ENCODE peak calls at places on chromosomes 7 and 10, in five cellular contexts. M, B, R, W and X are unnamed samples.
A peak's percentile ranks its signal among the peaks of the same experiment; 100 is the strongest.

GRCh38 chr7:125423444-125424155 is 494.0 kb upstream of the POT1 start:
- DNase-seq in M (no peak), B (no peak), R (no peak), W (no peak), X (no peak)

GRCh38 chr10:73810735-73811465 is 498 bp downstream of the NDST2 start:
- DNase-seq in M (no peak), B (no peak), R (peak; percentile 76), W (no peak), X (no peak)

GRCh38 chr10:60236869-60237524 is 152.7 kb downstream of the ANK3 start:
- DNase-seq in M (no peak), B (peak; percentile 74), R (peak; percentile 86), W (no peak), X (no peak)

GRCh38 chr7:945556-946255 is 8.8 kb downstream of the ADAP1 start:
- DNase-seq in M (no peak), B (peak; percentile 60), R (peak; percentile 94), W (no peak), X (peak; percentile 78)

GRCh38 chr10:21495002-21495685 is 30.3 kb downstream of the SKIDA1 start:
- DNase-seq in M (peak; percentile 26), B (no peak), R (no peak), W (no peak), X (no peak)

GRCh38 chr7:147245274-147245673 is 1128.7 kb downstream of the CNTNAP2 start:
- DNase-seq in M (peak; percentile 24), B (no peak), R (peak; percentile 46), W (no peak), X (peak; percentile 47)

GRCh38 chr7:130822642-130823041 is 88.6 kb upstream of the KLF14 start:
- DNase-seq in M (peak; percentile 19), B (no peak), R (no peak), W (no peak), X (no peak)

GRCh38 chr10:70820976-70821750 is 5.4 kb downstream of the SGPL1 start:
- DNase-seq in M (peak; percentile 39), B (no peak), R (no peak), W (no peak), X (no peak)

GRCh38 chr7:3760696-3761095 is 459.6 kb downstream of the SDK1 start:
- DNase-seq in M (peak; percentile 16), B (no peak), R (no peak), W (no peak), X (no peak)

GRCh38 chr10:20776384-20776783 is 120.7 kb downstream of the NEBL start:
- DNase-seq in M (no peak), B (no peak), R (no peak), W (no peak), X (no peak)

GRCh38 chr10:95637140-95637539 is 19.4 kb downstream of the ALDH18A1 start:
- DNase-seq in M (no peak), B (no peak), R (no peak), W (no peak), X (no peak)

GRCh38 chr10:59234194-59234593 is 57.8 kb downstream of the PHYHIPL start:
- DNase-seq in M (peak; percentile 33), B (no peak), R (no peak), W (no peak), X (no peak)

GRCh38 chr10:106680061-106680460 is 484.4 kb downstream of the SORCS1 start:
- DNase-seq in M (no peak), B (no peak), R (no peak), W (no peak), X (no peak)

GRCh38 chr7:43592321-43592720 is 9.4 kb downstream of the STK17A start:
- DNase-seq in M (no peak), B (no peak), R (no peak), W (no peak), X (no peak)

GRCh38 chr7:604038-604883 is 84.6 kb upstream of the PDGFA start:
- DNase-seq in M (peak; percentile 54), B (peak; percentile 84), R (peak; percentile 94), W (peak; percentile 87), X (no peak)

GRCh38 chr10:30701471-30702173 is 72.1 kb upstream of the LYZL2 start:
- DNase-seq in M (peak; percentile 75), B (no peak), R (peak; percentile 89), W (no peak), X (no peak)

GRCh38 chr10:118850418-118851061 is 95.8 kb upstream of the CACUL1 start:
- DNase-seq in M (peak; percentile 36), B (no peak), R (peak; percentile 84), W (no peak), X (peak; percentile 57)

GRCh38 chr7:22173884-22174573 is 182.9 kb downstream of the RAPGEF5 start:
- DNase-seq in M (no peak), B (no peak), R (no peak), W (no peak), X (no peak)

GRCh38 chr10:79331709-79332108 is 15.6 kb upstream of the PPIF start:
- DNase-seq in M (peak; percentile 97), B (no peak), R (no peak), W (no peak), X (no peak)

GRCh38 chr10:112963835-112964234 is 13.8 kb downstream of the TCF7L2 start:
- DNase-seq in M (peak; percentile 40), B (peak; percentile 54), R (no peak), W (no peak), X (no peak)

GRCh38 chr10:84902549-84902948 is 574.2 kb downstream of the CCSER2 start:
- DNase-seq in M (no peak), B (no peak), R (no peak), W (no peak), X (no peak)

GRCh38 chr10:84907461-84908010 is 579.1 kb downstream of the CCSER2 start:
- DNase-seq in M (no peak), B (no peak), R (no peak), W (no peak), X (no peak)

GRCh38 chr10:84903320-84903719 is 574.9 kb downstream of the CCSER2 start:
- DNase-seq in M (no peak), B (no peak), R (no peak), W (no peak), X (no peak)

GRCh38 chr10:84908491-84908890 is 580.1 kb downstream of the CCSER2 start:
- DNase-seq in M (no peak), B (no peak), R (no peak), W (no peak), X (no peak)
- H3K4me3 ChIP-seq in M (no peak overlapping the region), B (no peak overlapping the region), R (no peak overlapping the region), W (no peak overlapping the region), X (no peak overlapping the region)

GRCh38 chr10:100567249-100567648 is 31.5 kb downstream of the HIF1AN start:
- DNase-seq in M (no peak), B (no peak), R (peak; percentile 37), W (no peak), X (no peak)

GRCh38 chr10:100567826-100568225 is 32.1 kb downstream of the HIF1AN start:
- DNase-seq in M (no peak), B (no peak), R (peak; percentile 18), W (no peak), X (no peak)

GRCh38 chr10:100562806-100563293 is 27.1 kb downstream of the HIF1AN start:
- DNase-seq in M (peak; percentile 37), B (no peak), R (no peak), W (no peak), X (peak; percentile 43)

GRCh38 chr10:100566561-100566960 is 30.8 kb downstream of the HIF1AN start:
- DNase-seq in M (no peak), B (no peak), R (peak; percentile 26), W (no peak), X (no peak)

GRCh38 chr10:100565206-100565985 is 29.7 kb downstream of the HIF1AN start:
- DNase-seq in M (no peak), B (no peak), R (peak; percentile 34), W (no peak), X (no peak)
- H3K27me3 ChIP-seq in M (peaks cover 62% of the 10 kb centered on the region), B (peaks cover 74% of the 10 kb centered on the region), R (peaks cover 8% of the 10 kb centered on the region), W (peaks cover 96% of the 10 kb centered on the region), X (no peaks in the 10 kb centered on the region)

GRCh38 chr10:78035437-78035836 is 1.8 kb downstream of the RPS24 start:
- DNase-seq in M (no peak), B (no peak), R (no peak), W (no peak), X (no peak)

GRCh38 chr10:78035933-78036583 is 2.4 kb downstream of the RPS24 start:
- DNase-seq in M (no peak), B (no peak), R (no peak), W (no peak), X (no peak)

GRCh38 chr10:78033623-78034470 is at the start of gene RPS24:
- DNase-seq in M (peak; percentile 98), B (peak; percentile 98), R (peak; percentile 98), W (peak; percentile 97), X (peak; percentile 95)

GRCh38 chr10:78038105-78038504 is 4.4 kb downstream of the RPS24 start:
- DNase-seq in M (peak; percentile 54), B (no peak), R (no peak), W (no peak), X (no peak)

GRCh38 chr10:78035025-78035424 is 1.4 kb downstream of the RPS24 start:
- DNase-seq in M (peak; percentile 28), B (no peak), R (no peak), W (no peak), X (no peak)
- H3K27ac ChIP-seq in M (no peak overlapping the region), B (peak overlapping the region; percentile 84), R (no peak overlapping the region), W (no peak overlapping the region), X (no peak overlapping the region)

GRCh38 chr10:99920901-99921300 is 88.8 kb downstream of the DNMBP start:
- DNase-seq in M (peak; percentile 64), B (no peak), R (no peak), W (no peak), X (no peak)

GRCh38 chr10:99916776-99917175 is 93.0 kb downstream of the DNMBP start:
- DNase-seq in M (no peak), B (no peak), R (no peak), W (no peak), X (no peak)

GRCh38 chr10:99920486-99920885 is 89.3 kb downstream of the DNMBP start:
- DNase-seq in M (no peak), B (no peak), R (peak; percentile 77), W (no peak), X (no peak)

GRCh38 chr10:99915414-99915813 is 94.3 kb downstream of the DNMBP start:
- DNase-seq in M (no peak), B (no peak), R (no peak), W (no peak), X (no peak)

DNA sequence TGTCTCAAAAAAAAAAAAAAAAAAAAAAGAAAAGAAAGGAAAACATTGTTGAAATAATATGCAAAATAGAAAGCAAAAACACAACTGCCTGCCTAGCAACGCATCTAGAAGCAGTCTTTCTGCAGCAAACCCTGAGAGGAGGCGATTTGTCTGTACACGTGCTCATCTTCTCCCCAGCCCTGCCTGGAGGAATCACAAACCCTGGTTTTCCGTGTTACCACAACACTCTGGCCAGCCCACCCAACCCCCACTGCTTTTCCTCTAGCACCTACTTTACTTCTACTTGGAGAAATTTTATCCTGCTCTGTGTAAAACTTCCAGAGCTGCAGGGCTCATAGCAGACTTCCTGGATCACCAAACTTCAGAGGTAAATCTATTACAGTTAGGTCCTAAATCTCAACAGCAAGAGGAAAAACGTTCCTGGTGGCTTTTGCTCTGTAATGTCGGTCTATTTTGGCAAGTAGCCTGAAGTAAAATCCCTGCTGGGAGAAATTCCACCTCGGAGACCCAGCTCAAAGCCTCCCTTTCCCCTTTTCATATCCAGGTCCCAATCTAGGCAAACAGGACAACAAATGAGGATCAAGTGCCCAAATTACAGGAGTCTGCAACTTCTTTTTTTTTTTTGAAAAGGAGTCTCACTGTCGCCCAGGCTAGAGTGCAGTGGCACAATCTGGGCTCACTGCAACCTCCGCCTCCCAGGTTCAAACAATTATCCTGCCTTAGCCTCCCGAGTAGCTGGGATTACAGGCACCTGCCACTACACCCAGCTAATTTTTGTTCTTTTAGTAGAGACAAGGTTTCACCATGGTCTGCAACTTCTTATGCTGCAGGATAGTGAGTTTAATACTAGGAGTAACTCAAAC is 91.6 kb downstream of the DNMBP start:
- DNase-seq in M (peak; percentile 59), B (peak; percentile 73), R (no peak), W (no peak), X (peak; percentile 66)
- H3K4me3 ChIP-seq in M (peak overlapping the region; percentile 23), B (no peak overlapping the region), R (peak overlapping the region; percentile 20), W (peak overlapping the region; percentile 30), X (peak overlapping the region; percentile 21)

GRCh38 chr10:5364916-5365434 is at the start of gene UCN3:
- DNase-seq in M (no peak), B (no peak), R (no peak), W (no peak), X (no peak)
- H3K27me3 ChIP-seq in M (peaks cover 7% of the 10 kb centered on the region), B (peaks cover 10% of the 10 kb centered on the region), R (no peaks in the 10 kb centered on the region), W (peaks cover 32% of the 10 kb centered on the region), X (no peaks in the 10 kb centered on the region)